ENCODE peak calls at places on chromosomes 12 and 14, in eight cellular contexts. One of them, this sample, is unnamed.
A peak's percentile ranks its signal among the peaks of the same experiment; 100 is the strongest.

GRCh38 chr14:61841145-61841544 is 78.9 kb downstream of the SNAPC1 start:
- DNase-seq in right lobe of liver: no peak
- DNase-seq in heart left ventricle: no peak
- DNase-seq in upper lobe of left lung: no peak
- DNase-seq in transverse colon: no peak
- DNase-seq in thyroid gland: no peak
- DNase-seq in spleen: no peak
- DNase-seq in GM12892: no peak
- DNase-seq in this sample: no peak

GRCh38 chr14:33406766-33407165 is 468.1 kb downstream of the NPAS3 start:
- DNase-seq in right lobe of liver: no peak
- DNase-seq in heart left ventricle: no peak
- DNase-seq in upper lobe of left lung: no peak
- DNase-seq in transverse colon: no peak
- DNase-seq in thyroid gland: no peak
- DNase-seq in spleen: no peak
- DNase-seq in GM12892: no peak
- DNase-seq in this sample: no peak

GRCh38 chr12:30100736-30101135 is 317.0 kb upstream of the TMTC1 start:
- DNase-seq in right lobe of liver: no peak
- DNase-seq in heart left ventricle: no peak
- DNase-seq in upper lobe of left lung: no peak
- DNase-seq in transverse colon: no peak
- DNase-seq in thyroid gland: no peak
- DNase-seq in spleen: no peak
- DNase-seq in GM12892: no peak
- DNase-seq in this sample: no peak

GRCh38 chr12:33488036-33488435 is 48.4 kb upstream of the SYT10 start:
- DNase-seq in right lobe of liver: no peak
- DNase-seq in heart left ventricle: no peak
- DNase-seq in upper lobe of left lung: no peak
- DNase-seq in transverse colon: no peak
- DNase-seq in thyroid gland: no peak
- DNase-seq in spleen: no peak
- DNase-seq in GM12892: no peak
- DNase-seq in this sample: no peak

GRCh38 chr12:129002447-129002846 is 149.2 kb downstream of the GLT1D1 start:
- DNase-seq in right lobe of liver: no peak
- DNase-seq in heart left ventricle: no peak
- DNase-seq in upper lobe of left lung: no peak
- DNase-seq in transverse colon: no peak
- DNase-seq in thyroid gland: peak; percentile 55
- DNase-seq in spleen: no peak
- DNase-seq in GM12892: no peak
- DNase-seq in this sample: no peak

GRCh38 chr12:52312086-52312485 is 9.1 kb downstream of the KRT83 start:
- DNase-seq in right lobe of liver: no peak
- DNase-seq in heart left ventricle: no peak
- DNase-seq in upper lobe of left lung: no peak
- DNase-seq in transverse colon: no peak
- DNase-seq in thyroid gland: no peak
- DNase-seq in spleen: no peak
- DNase-seq in GM12892: no peak
- DNase-seq in this sample: no peak

GRCh38 chr12:50215033-50215432 is 47.9 kb upstream of the CERS5 start:
- DNase-seq in right lobe of liver: no peak
- DNase-seq in heart left ventricle: no peak
- DNase-seq in upper lobe of left lung: no peak
- DNase-seq in transverse colon: no peak
- DNase-seq in thyroid gland: no peak
- DNase-seq in spleen: no peak
- DNase-seq in GM12892: no peak
- DNase-seq in this sample: no peak

GRCh38 chr14:54818201-54819133 is 84.2 kb downstream of the GCH1 start:
- DNase-seq in right lobe of liver: no peak
- DNase-seq in heart left ventricle: no peak
- DNase-seq in upper lobe of left lung: no peak
- DNase-seq in transverse colon: peak; percentile 24
- DNase-seq in thyroid gland: no peak
- DNase-seq in spleen: no peak
- DNase-seq in GM12892: no peak
- DNase-seq in this sample: no peak

GRCh38 chr14:69877492-69877891 is 1.7 kb upstream of the SMOC1 start:
- DNase-seq in right lobe of liver: no peak
- DNase-seq in heart left ventricle: no peak
- DNase-seq in upper lobe of left lung: no peak
- DNase-seq in transverse colon: no peak
- DNase-seq in thyroid gland: no peak
- DNase-seq in spleen: no peak
- DNase-seq in GM12892: no peak
- DNase-seq in this sample: peak; percentile 13

GRCh38 chr14:68113328-68113930 is 293.9 kb downstream of the RAD51B start:
- DNase-seq in right lobe of liver: no peak
- DNase-seq in heart left ventricle: no peak
- DNase-seq in upper lobe of left lung: no peak
- DNase-seq in transverse colon: no peak
- DNase-seq in thyroid gland: no peak
- DNase-seq in spleen: no peak
- DNase-seq in GM12892: no peak
- DNase-seq in this sample: peak; percentile 15

GRCh38 chr12:31370645-31371620 is 45.0 kb upstream of the SINHCAF start:
- DNase-seq in right lobe of liver: no peak
- DNase-seq in heart left ventricle: no peak
- DNase-seq in upper lobe of left lung: no peak
- DNase-seq in transverse colon: peak; percentile 75
- DNase-seq in thyroid gland: no peak
- DNase-seq in spleen: peak; percentile 9
- DNase-seq in GM12892: no peak
- DNase-seq in this sample: no peak

GRCh38 chr12:85874064-85874463 is at the start of gene NTS:
- DNase-seq in right lobe of liver: no peak
- DNase-seq in heart left ventricle: no peak
- DNase-seq in upper lobe of left lung: no peak
- DNase-seq in transverse colon: no peak
- DNase-seq in thyroid gland: no peak
- DNase-seq in spleen: no peak
- DNase-seq in GM12892: no peak
- DNase-seq in this sample: no peak

GRCh38 chr14:67199016-67199415 is 9.8 kb downstream of the GARIN2 start:
- DNase-seq in right lobe of liver: no peak
- DNase-seq in heart left ventricle: no peak
- DNase-seq in upper lobe of left lung: no peak
- DNase-seq in transverse colon: no peak
- DNase-seq in thyroid gland: no peak
- DNase-seq in spleen: no peak
- DNase-seq in GM12892: no peak
- DNase-seq in this sample: no peak

GRCh38 chr12:29396774-29397173 is 15.8 kb upstream of the ERGIC2 start:
- DNase-seq in right lobe of liver: no peak
- DNase-seq in heart left ventricle: no peak
- DNase-seq in upper lobe of left lung: no peak
- DNase-seq in transverse colon: no peak
- DNase-seq in thyroid gland: no peak
- DNase-seq in spleen: no peak
- DNase-seq in GM12892: no peak
- DNase-seq in this sample: no peak

GRCh38 chr12:107530706-107531105 is 154.9 kb upstream of the PWP1 start:
- DNase-seq in right lobe of liver: no peak
- DNase-seq in heart left ventricle: no peak
- DNase-seq in upper lobe of left lung: no peak
- DNase-seq in transverse colon: no peak
- DNase-seq in thyroid gland: no peak
- DNase-seq in spleen: no peak
- DNase-seq in GM12892: no peak
- DNase-seq in this sample: no peak

GRCh38 chr14:24240110-24240918 is 2.1 kb downstream of the TINF2 start:
- DNase-seq in right lobe of liver: peak; percentile 37
- DNase-seq in heart left ventricle: no peak
- DNase-seq in upper lobe of left lung: no peak
- DNase-seq in transverse colon: no peak
- DNase-seq in thyroid gland: no peak
- DNase-seq in spleen: peak; percentile 60
- DNase-seq in GM12892: no peak
- DNase-seq in this sample: no peak
- TF ChIP-seq POLR2A in right lobe of liver: no peak
- TF ChIP-seq POLR2A in heart left ventricle: no peak
- TF ChIP-seq POLR2A in upper lobe of left lung: no peak
- TF ChIP-seq POLR2A in transverse colon: no peak
- TF ChIP-seq POLR2A in thyroid gland: no peak
- TF ChIP-seq POLR2A in spleen: no peak
- TF ChIP-seq POLR2A in GM12892: no peak
- TF ChIP-seq POLR2A in this sample: no peak

GRCh38 chr12:54337854-54338650 is 13.1 kb downstream of the COPZ1 start:
- DNase-seq in right lobe of liver: no peak
- DNase-seq in heart left ventricle: no peak
- DNase-seq in upper lobe of left lung: no peak
- DNase-seq in transverse colon: no peak
- DNase-seq in thyroid gland: peak; percentile 32
- DNase-seq in spleen: no peak
- DNase-seq in GM12892: no peak
- DNase-seq in this sample: no peak

GRCh38 chr12:54341901-54342300 is 17.0 kb downstream of the COPZ1 start:
- DNase-seq in right lobe of liver: no peak
- DNase-seq in heart left ventricle: no peak
- DNase-seq in upper lobe of left lung: no peak
- DNase-seq in transverse colon: no peak
- DNase-seq in thyroid gland: no peak
- DNase-seq in spleen: no peak
- DNase-seq in GM12892: no peak
- DNase-seq in this sample: no peak

GRCh38 chr12:54338682-54339296 is 13.9 kb downstream of the COPZ1 start:
- DNase-seq in right lobe of liver: no peak
- DNase-seq in heart left ventricle: no peak
- DNase-seq in upper lobe of left lung: no peak
- DNase-seq in transverse colon: no peak
- DNase-seq in thyroid gland: no peak
- DNase-seq in spleen: no peak
- DNase-seq in GM12892: no peak
- DNase-seq in this sample: no peak

GRCh38 chr12:54340845-54341244 is 15.9 kb downstream of the COPZ1 start:
- DNase-seq in right lobe of liver: no peak
- DNase-seq in heart left ventricle: no peak
- DNase-seq in upper lobe of left lung: no peak
- DNase-seq in transverse colon: no peak
- DNase-seq in thyroid gland: no peak
- DNase-seq in spleen: no peak
- DNase-seq in GM12892: no peak
- DNase-seq in this sample: no peak

GRCh38 chr12:54341343-54341742 is 16.4 kb downstream of the COPZ1 start:
- DNase-seq in right lobe of liver: no peak
- DNase-seq in heart left ventricle: no peak
- DNase-seq in upper lobe of left lung: no peak
- DNase-seq in transverse colon: no peak
- DNase-seq in thyroid gland: no peak
- DNase-seq in spleen: no peak
- DNase-seq in GM12892: no peak
- DNase-seq in this sample: no peak
- TF ChIP-seq POLR2A in right lobe of liver: no peak
- TF ChIP-seq POLR2A in heart left ventricle: no peak
- TF ChIP-seq POLR2A in upper lobe of left lung: no peak
- TF ChIP-seq POLR2A in transverse colon: no peak
- TF ChIP-seq POLR2A in thyroid gland: no peak
- TF ChIP-seq POLR2A in spleen: no peak
- TF ChIP-seq POLR2A in GM12892: no peak
- TF ChIP-seq POLR2A in this sample: no peak

DNA sequence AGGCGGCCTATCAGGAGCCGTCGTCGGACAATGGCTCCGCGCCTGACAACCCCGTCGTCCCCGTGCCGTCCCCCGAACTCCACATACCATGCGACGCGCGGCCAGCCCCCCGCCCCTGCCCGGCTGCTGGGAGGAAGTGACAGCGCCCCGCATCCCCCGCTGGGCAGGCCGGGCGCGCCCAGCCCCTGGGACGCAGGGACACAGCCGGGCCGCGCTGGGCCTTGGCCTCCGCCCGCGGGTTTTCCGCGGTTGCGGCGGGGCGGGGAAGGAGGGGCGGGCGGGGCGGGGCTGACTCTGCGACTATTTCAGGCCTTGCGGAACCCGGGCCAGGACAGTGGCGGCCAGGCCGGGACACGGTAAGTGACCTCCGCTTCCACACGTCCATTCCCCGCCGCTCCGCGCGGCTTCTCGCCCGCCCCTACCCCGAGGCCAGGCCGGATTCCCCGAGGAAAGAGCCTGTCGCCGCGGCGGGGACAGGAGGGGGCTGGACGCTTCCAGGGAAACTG is at the start of gene TNFAIP2:
- DNase-seq in right lobe of liver: peak; percentile 77
- DNase-seq in heart left ventricle: peak; percentile 80
- DNase-seq in upper lobe of left lung: peak; percentile 93
- DNase-seq in transverse colon: peak; percentile 55
- DNase-seq in thyroid gland: no peak
- DNase-seq in spleen: peak; percentile 92
- DNase-seq in GM12892: no peak
- DNase-seq in this sample: no peak
- TF ChIP-seq POLR2A in right lobe of liver: peak; percentile 87
- TF ChIP-seq POLR2A in heart left ventricle: no peak
- TF ChIP-seq POLR2A in upper lobe of left lung: peak; percentile 25
- TF ChIP-seq POLR2A in transverse colon: peak; percentile 54
- TF ChIP-seq POLR2A in thyroid gland: no peak
- TF ChIP-seq POLR2A in spleen: no peak
- TF ChIP-seq POLR2A in GM12892: peak; percentile 42
- TF ChIP-seq POLR2A in this sample: no peak

GRCh38 chr14:90756755-90757345 is 59.4 kb downstream of the TTC7B start:
- DNase-seq in right lobe of liver: peak; percentile 36
- DNase-seq in heart left ventricle: no peak
- DNase-seq in upper lobe of left lung: no peak
- DNase-seq in transverse colon: no peak
- DNase-seq in thyroid gland: no peak
- DNase-seq in spleen: no peak
- DNase-seq in GM12892: no peak
- DNase-seq in this sample: peak; percentile 24

GRCh38 chr14:90758028-90758889 is 58.0 kb downstream of the TTC7B start:
- DNase-seq in right lobe of liver: peak; percentile 91
- DNase-seq in heart left ventricle: peak; percentile 93
- DNase-seq in upper lobe of left lung: peak; percentile 99
- DNase-seq in transverse colon: peak; percentile 94
- DNase-seq in thyroid gland: peak; percentile 92
- DNase-seq in spleen: peak; percentile 99
- DNase-seq in GM12892: peak; percentile 93
- DNase-seq in this sample: peak; percentile 97

GRCh38 chr14:90758959-90759358 is 57.3 kb downstream of the TTC7B start:
- DNase-seq in right lobe of liver: peak; percentile 61
- DNase-seq in heart left ventricle: peak; percentile 78
- DNase-seq in upper lobe of left lung: peak; percentile 76
- DNase-seq in transverse colon: peak; percentile 42
- DNase-seq in thyroid gland: peak; percentile 18
- DNase-seq in spleen: peak; percentile 92
- DNase-seq in GM12892: no peak
- DNase-seq in this sample: peak; percentile 54

GRCh38 chr14:90755661-90756304 is 60.4 kb downstream of the TTC7B start:
- DNase-seq in right lobe of liver: peak; percentile 33
- DNase-seq in heart left ventricle: no peak
- DNase-seq in upper lobe of left lung: no peak
- DNase-seq in transverse colon: no peak
- DNase-seq in thyroid gland: no peak
- DNase-seq in spleen: no peak
- DNase-seq in GM12892: no peak
- DNase-seq in this sample: no peak

DNA sequence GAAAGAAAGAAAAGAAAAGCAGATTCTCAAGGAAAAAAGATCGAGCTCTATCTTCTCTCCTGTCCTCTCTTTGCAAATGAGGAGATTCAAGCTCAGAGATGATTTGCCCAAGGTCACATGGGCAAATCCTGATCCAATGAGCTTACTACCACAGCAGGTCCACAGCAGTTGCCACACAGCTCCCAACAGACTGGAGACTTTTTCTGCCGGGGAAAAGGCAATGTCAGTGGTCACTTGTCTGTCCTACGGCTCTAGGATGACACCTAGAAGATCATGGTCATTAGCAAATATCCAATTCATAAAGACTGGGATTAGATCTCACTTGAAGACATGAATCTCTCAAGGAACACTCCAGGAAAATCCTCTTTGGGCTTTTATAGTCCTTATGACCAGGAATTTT is 58.8 kb downstream of the TTC7B start:
- DNase-seq in right lobe of liver: peak; percentile 28
- DNase-seq in heart left ventricle: no peak
- DNase-seq in upper lobe of left lung: no peak
- DNase-seq in transverse colon: no peak
- DNase-seq in thyroid gland: no peak
- DNase-seq in spleen: no peak
- DNase-seq in GM12892: no peak
- DNase-seq in this sample: peak; percentile 18
- TF ChIP-seq POLR2A in right lobe of liver: no peak
- TF ChIP-seq POLR2A in heart left ventricle: no peak
- TF ChIP-seq POLR2A in upper lobe of left lung: no peak
- TF ChIP-seq POLR2A in transverse colon: no peak
- TF ChIP-seq POLR2A in thyroid gland: no peak
- TF ChIP-seq POLR2A in spleen: no peak
- TF ChIP-seq POLR2A in GM12892: no peak
- TF ChIP-seq POLR2A in this sample: no peak